ENCODE peak calls at places on chromosomes 2 and 18, in six cellular contexts. D is transverse colon, G is nephron progenitor cell, T is IMR-90, V is GM23338, X is thoracic aorta. I is an unnamed sample.

GRCh38 chr2:160667811-160668210 is 174.2 kb upstream of the RBMS1 start:
- DNase-seq in D (no peak), G (no peak), T (peak), V (no peak), X (no peak), I (no peak)

GRCh38 chr2:45120546-45120945 is 111.3 kb upstream of the SIX2 start:
- DNase-seq in D (no peak), G (no peak), T (peak), V (no peak), X (no peak), I (no peak)

GRCh38 chr2:126899786-126900185 is 1.1 kb downstream of the TEX51 start:
- DNase-seq in D (no peak), G (no peak), T (no peak), V (no peak), X (no peak), I (no peak)

GRCh38 chr2:32558492-32558891 is 69.4 kb upstream of the TTC27 start:
- DNase-seq in D (no peak), G (no peak), T (no peak), V (no peak), X (no peak), I (no peak)

GRCh38 chr2:102106133-102106556 is 36.4 kb upstream of the IL1R1 start:
- DNase-seq in D (no peak), G (no peak), T (peak), V (no peak), X (no peak), I (no peak)

GRCh38 chr2:136411946-136412345 is 294.0 kb upstream of the CXCR4 start:
- DNase-seq in D (no peak), G (no peak), T (no peak), V (no peak), X (no peak), I (no peak)

GRCh38 chr2:71620851-71621251 is 167.5 kb downstream of the DYSF start:
- DNase-seq in D (no peak), G (no peak), T (no peak), V (no peak), X (no peak), I (no peak)

GRCh38 chr18:6960656-6961055 is 156.9 kb downstream of the LAMA1 start:
- DNase-seq in D (no peak), G (no peak), T (peak), V (no peak), X (no peak), I (no peak)

GRCh38 chr2:86338778-86339295 is 1.4 kb upstream of the REEP1 start:
- DNase-seq in D (no peak), G (no peak), T (no peak), V (no peak), X (no peak), I (no peak)

GRCh38 chr2:170739048-170739447 is 23.9 kb downstream of the SP5 start:
- DNase-seq in D (no peak), G (no peak), T (peak), V (no peak), X (no peak), I (no peak)

GRCh38 chr2:206004004-206004693 is 81.8 kb downstream of the INO80D start:
- DNase-seq in D (peak), G (peak), T (peak), V (peak), X (no peak), I (no peak)

GRCh38 chr2:112941753-112942653 is 31.0 kb downstream of the IL37 start:
- DNase-seq in D (peak), G (peak), T (peak), V (peak), X (no peak), I (peak)

GRCh38 chr18:44979813-44980212 is 299.1 kb downstream of the SETBP1 start:
- DNase-seq in D (no peak), G (no peak), T (no peak), V (no peak), X (no peak), I (no peak)

GRCh38 chr2:27925640-27926472 is 35.3 kb downstream of the BABAM2 start:
- DNase-seq in D (no peak), G (no peak), T (no peak), V (no peak), X (no peak), I (no peak)

GRCh38 chr2:201891676-201892075 is 85.3 kb downstream of the CDK15 start:
- DNase-seq in D (no peak), G (no peak), T (no peak), V (no peak), X (no peak), I (no peak)

GRCh38 chr2:64989982-64990614 is 899 bp downstream of the SLC1A4 start:
- DNase-seq in D (peak), G (no peak), T (no peak), V (peak), X (no peak), I (peak)

GRCh38 chr2:86396304-86396785 is 44.8 kb upstream of the KDM3A start:
- DNase-seq in D (peak), G (no peak), T (peak), V (peak), X (no peak), I (peak)

GRCh38 chr2:237278593-237278992 is 135.4 kb downstream of the COL6A3 start:
- DNase-seq in D (peak), G (no peak), T (peak), V (no peak), X (no peak), I (no peak)

GRCh38 chr18:63236990-63237389 is 82.6 kb downstream of the BCL2 start:
- DNase-seq in D (peak), G (no peak), T (no peak), V (peak), X (no peak), I (no peak)

GRCh38 chr2:207385903-207386302 is 143.9 kb upstream of the CREB1 start:
- DNase-seq in D (no peak), G (no peak), T (peak), V (no peak), X (no peak), I (no peak)

GRCh38 chr2:204124140-204124750 is 187.7 kb downstream of the ICOS start:
- DNase-seq in D (no peak), G (no peak), T (no peak), V (no peak), X (no peak), I (no peak)

GRCh38 chr2:18267501-18267900 is 293.0 kb downstream of the RDH14 start:
- DNase-seq in D (no peak), G (no peak), T (peak), V (no peak), X (no peak), I (no peak)

GRCh38 chr2:103788875-103789715 is 1027.3 kb downstream of the TMEM182 start:
- DNase-seq in D (no peak), G (peak), T (no peak), V (peak), X (no peak), I (no peak)

GRCh38 chr2:26172866-26173595 is at the start of gene GAREM2:
- DNase-seq in D (no peak), G (peak), T (no peak), V (peak), X (no peak), I (no peak)

GRCh38 chr2:68244456-68244855 is 7.9 kb downstream of the PPP3R1 start:
- DNase-seq in D (no peak), G (no peak), T (no peak), V (no peak), X (no peak), I (no peak)

GRCh38 chr2:186575302-186575701 is 14.6 kb upstream of the ITGAV start:
- DNase-seq in D (no peak), G (no peak), T (peak), V (peak), X (peak), I (no peak)

GRCh38 chr2:71879509-71880184 is 268.0 kb downstream of the CYP26B1 start:
- DNase-seq in D (no peak), G (no peak), T (no peak), V (no peak), X (no peak), I (no peak)

GRCh38 chr18:8121091-8121490 is 488.1 kb upstream of the RAB12 start:
- DNase-seq in D (no peak), G (no peak), T (no peak), V (no peak), X (no peak), I (no peak)

GRCh38 chr2:235613671-235614070 is 119.8 kb downstream of the AGAP1 start:
- DNase-seq in D (no peak), G (no peak), T (no peak), V (no peak), X (no peak), I (no peak)

GRCh38 chr18:3350566-3351527 is 88.9 kb downstream of the MYL12B start:
- DNase-seq in D (no peak), G (no peak), T (peak), V (no peak), X (no peak), I (no peak)

GRCh38 chr2:236341721-236342120 is 77.5 kb upstream of the ASB18 start:
- DNase-seq in D (no peak), G (no peak), T (no peak), V (no peak), X (no peak), I (no peak)

GRCh38 chr2:74191596-74192380 is 6.6 kb upstream of the MTHFD2 start:
- DNase-seq in D (no peak), G (no peak), T (no peak), V (peak), X (no peak), I (no peak)

DNA sequence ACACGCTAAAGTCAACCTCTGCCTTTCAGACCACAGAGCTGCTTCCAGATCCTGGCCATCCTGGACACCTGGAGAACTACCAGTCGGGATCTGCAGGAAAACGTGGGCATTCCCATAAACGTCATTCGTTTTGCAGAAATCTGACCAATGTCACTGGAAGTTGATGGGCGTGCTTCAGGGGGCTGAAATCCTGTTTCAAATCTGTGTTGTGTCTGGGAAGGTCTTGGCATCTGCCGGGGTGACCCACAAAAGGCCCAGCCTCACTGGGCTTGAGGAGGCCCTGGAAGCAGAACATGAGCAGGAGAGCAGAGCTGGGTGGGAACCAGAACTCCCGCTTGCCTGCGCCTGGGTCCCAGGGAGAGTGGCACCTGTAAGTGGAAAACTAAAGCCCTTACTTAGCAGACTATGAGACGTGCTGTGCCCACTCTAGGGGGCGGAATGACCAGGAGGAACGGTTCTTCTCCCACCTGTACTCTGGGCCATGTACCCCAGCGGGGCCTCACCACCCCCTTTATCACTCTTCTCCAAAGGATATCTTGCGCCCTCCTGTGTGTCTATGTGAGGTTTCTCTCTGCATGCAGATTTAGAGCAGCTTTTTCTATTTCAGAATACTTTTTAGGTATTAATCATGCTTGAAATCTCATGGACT is 200.9 kb downstream of the FAM210A start:
- DNase-seq in D (no peak), G (no peak), T (no peak), V (peak), X (no peak), I (no peak)
- TF ChIP-seq CTCF in D (no peak), G (no peak), T (no peak), V (peak), X (no peak), I (no peak)

GRCh38 chr2:43239981-43240761 is 13.8 kb upstream of the ZFP36L2 start:
- DNase-seq in D (no peak), G (no peak), T (no peak), V (peak), X (no peak), I (peak)
- TF ChIP-seq CTCF in D (no peak), G (no peak), T (peak), V (peak), X (no peak), I (no peak)

GRCh38 chr2:229642371-229642770 is 72.0 kb downstream of the DNER start:
- DNase-seq in D (peak), G (no peak), T (no peak), V (no peak), X (no peak), I (no peak)

GRCh38 chr2:229636568-229636967 is 77.8 kb downstream of the DNER start:
- DNase-seq in D (no peak), G (no peak), T (no peak), V (peak), X (no peak), I (no peak)

DNA sequence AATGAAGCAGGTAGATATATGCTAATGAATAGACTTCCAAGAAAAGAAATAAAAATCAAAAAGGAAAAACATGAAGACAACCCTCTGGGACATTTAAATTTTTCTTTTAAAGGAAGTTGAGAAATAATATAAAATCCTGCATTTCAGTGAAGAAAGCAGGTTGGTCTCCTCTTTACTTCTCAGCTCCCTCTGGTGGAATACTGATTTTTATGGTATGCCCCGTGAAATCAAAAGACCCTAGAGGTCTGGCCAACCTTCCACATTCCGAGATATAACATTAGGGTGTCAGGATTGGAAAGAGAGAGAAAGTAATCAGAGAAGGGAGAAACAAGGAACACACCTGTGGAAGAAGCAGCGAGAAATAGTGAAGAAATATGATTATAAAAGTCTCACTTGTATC is 72.7 kb downstream of the DNER start:
- DNase-seq in D (no peak), G (no peak), T (no peak), V (peak), X (no peak), I (no peak)
- TF ChIP-seq CTCF in D (no peak), G (no peak), T (no peak), V (peak), X (no peak), I (no peak)

DNA sequence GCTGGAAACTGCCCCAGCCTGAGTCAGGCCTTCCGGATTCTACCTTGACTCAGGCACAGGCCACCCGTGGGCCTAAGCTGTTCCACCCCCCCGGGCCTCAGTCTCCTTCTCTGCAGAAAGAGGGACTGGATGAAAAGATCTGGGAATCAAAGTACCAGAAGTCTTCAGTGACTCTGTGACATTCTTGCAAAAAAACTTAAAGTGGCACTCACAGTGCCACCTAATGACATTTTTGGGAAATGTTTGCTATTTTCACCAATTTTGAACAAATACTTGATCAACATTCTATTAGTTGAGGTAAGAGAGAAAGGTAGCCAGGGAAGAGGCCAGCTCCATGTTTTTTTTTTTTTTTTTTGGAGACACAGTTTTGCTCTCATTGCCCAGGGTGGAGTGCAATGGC is 48.3 kb upstream of the ACAA2 start:
- DNase-seq in D (no peak), G (no peak), T (no peak), V (peak), X (no peak), I (peak)
- TF ChIP-seq CTCF in D (no peak), G (peak), T (peak), V (peak), X (no peak), I (peak)

GRCh38 chr2:174602741-174603140 is 5.1 kb upstream of the WIPF1 start:
- DNase-seq in D (no peak), G (no peak), T (no peak), V (no peak), X (no peak), I (no peak)

GRCh38 chr2:174606336-174606735 is 8.7 kb upstream of the WIPF1 start:
- DNase-seq in D (no peak), G (no peak), T (peak), V (no peak), X (no peak), I (no peak)

GRCh38 chr2:174600349-174600748 is 2.7 kb upstream of the WIPF1 start:
- DNase-seq in D (no peak), G (no peak), T (no peak), V (no peak), X (no peak), I (no peak)

GRCh38 chr2:174605687-174606086 is 8.1 kb upstream of the WIPF1 start:
- DNase-seq in D (no peak), G (no peak), T (peak), V (peak), X (no peak), I (no peak)

DNA sequence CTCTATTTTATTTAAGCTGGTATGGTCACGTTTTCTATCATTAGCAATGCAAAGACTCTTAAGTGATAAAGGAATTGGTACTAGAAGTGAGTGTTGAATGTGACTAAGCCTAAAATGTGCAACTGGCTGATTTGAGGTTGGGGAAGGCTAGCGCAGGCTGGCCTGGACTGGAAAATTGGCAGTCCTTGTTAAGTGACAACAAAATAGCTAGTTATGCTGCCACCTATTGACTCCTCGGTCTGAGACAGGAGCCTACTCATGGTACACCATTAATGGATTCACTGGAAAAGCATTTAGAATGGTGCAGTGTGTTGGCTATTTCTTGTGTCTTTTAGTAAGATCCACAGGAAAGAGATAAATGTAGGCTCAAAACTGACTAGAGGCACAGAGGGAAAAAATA is 5.7 kb upstream of the WIPF1 start:
- DNase-seq in D (peak), G (peak), T (peak), V (peak), X (no peak), I (no peak)
- TF ChIP-seq CTCF in D (peak), G (peak), T (peak), V (peak), X (peak), I (peak)

I was measured in GM13976.